ENCODE peak calls at places on chromosome 22, in six cellular contexts. L is Panc1; T is A549; W is left lung; D is CD8-positive, alpha-beta T cell; Q is GM23248. V is an unnamed sample. For H3K4me1, the result is how much of the 10 kb centered on the place peaks cover.

GRCh38 chr22:38657248-38657909 is 941 bp downstream of the CBY1 start:
- DNase-seq in L (no peak), T (peak), W (no peak), D (peak), Q (peak), V (peak)

GRCh38 chr22:28711820-28712777 is 29.5 kb downstream of the CHEK2 start:
- DNase-seq in L (no peak), T (peak), W (no peak), D (no peak), Q (peak), V (no peak)

GRCh38 chr22:43883012-43883661 is 8.7 kb downstream of the PNPLA5 start:
- DNase-seq in L (peak), T (peak), W (peak), D (peak), Q (peak), V (peak)

GRCh38 chr22:39253427-39254070 is 8.8 kb upstream of the PDGFB start:
- DNase-seq in L (peak), T (peak), W (no peak), D (peak), Q (peak), V (no peak)

GRCh38 chr22:38760477-38761201 is 4.8 kb upstream of the SUN2 start:
- DNase-seq in L (no peak), T (no peak), W (no peak), D (no peak), Q (peak), V (no peak)

GRCh38 chr22:38346506-38346905 is 29.3 kb upstream of the CSNK1E start:
- DNase-seq in L (no peak), T (no peak), W (no peak), D (no peak), Q (no peak), V (no peak)

GRCh38 chr22:24601217-24602104 is 1.5 kb upstream of the GGT1 start:
- DNase-seq in L (no peak), T (no peak), W (peak), D (no peak), Q (no peak), V (no peak)

GRCh38 chr22:17911887-17912286 is 112.5 kb downstream of the MICAL3 start:
- DNase-seq in L (no peak), T (no peak), W (no peak), D (no peak), Q (no peak), V (no peak)

GRCh38 chr22:45552580-45553332 is 50.1 kb downstream of the FBLN1 start:
- DNase-seq in L (no peak), T (no peak), W (no peak), D (no peak), Q (peak), V (no peak)

GRCh38 chr22:44049369-44050231 is 25.5 kb downstream of the PARVB start:
- DNase-seq in L (no peak), T (no peak), W (peak), D (no peak), Q (no peak), V (no peak)

GRCh38 chr22:49946612-49947295 is 13.8 kb upstream of the PIM3 start:
- DNase-seq in L (no peak), T (no peak), W (no peak), D (no peak), Q (no peak), V (no peak)

GRCh38 chr22:39960791-39961746 is 872 bp downstream of the TMA7B start:
- DNase-seq in L (no peak), T (no peak), W (no peak), D (peak), Q (peak), V (peak)

GRCh38 chr22:25903294-25903693 is 161.3 kb downstream of the MYO18B start:
- DNase-seq in L (no peak), T (no peak), W (no peak), D (no peak), Q (no peak), V (no peak)

GRCh38 chr22:30556388-30556787 is 9.8 kb upstream of the SEC14L6 start:
- DNase-seq in L (no peak), T (no peak), W (no peak), D (no peak), Q (no peak), V (no peak)

GRCh38 chr22:38348751-38349496 is 31.7 kb upstream of the CSNK1E start:
- DNase-seq in L (no peak), T (no peak), W (peak), D (no peak), Q (no peak), V (no peak)

GRCh38 chr22:50228366-50228765 is 16.5 kb downstream of the TUBGCP6 start:
- DNase-seq in L (no peak), T (no peak), W (no peak), D (no peak), Q (no peak), V (no peak)

GRCh38 chr22:30286813-30287625 is 2.3 kb downstream of the CASTOR1 start:
- DNase-seq in L (no peak), T (peak), W (peak), D (peak), Q (peak), V (peak)

GRCh38 chr22:30234786-30235470 is 11.6 kb downstream of the LIF start:
- DNase-seq in L (no peak), T (no peak), W (no peak), D (no peak), Q (no peak), V (no peak)

GRCh38 chr22:49018601-49019000 is 809.1 kb downstream of the BRD1 start:
- DNase-seq in L (no peak), T (no peak), W (no peak), D (no peak), Q (no peak), V (no peak)

GRCh38 chr22:39452740-39453040 is 4.1 kb upstream of the MGAT3 start:
- DNase-seq in L (no peak), T (no peak), W (no peak), D (no peak), Q (no peak), V (no peak)

GRCh38 chr22:31241936-31242335 is 29.8 kb downstream of the LIMK2 start:
- DNase-seq in L (no peak), T (no peak), W (no peak), D (no peak), Q (peak), V (no peak)

GRCh38 chr22:42630901-42631602 is 9.3 kb downstream of the ATP5MGL start:
- DNase-seq in L (no peak), T (no peak), W (no peak), D (no peak), Q (no peak), V (no peak)

GRCh38 chr22:50298937-50299656 is 8.3 kb downstream of the PLXNB2 start:
- DNase-seq in L (no peak), T (no peak), W (no peak), D (no peak), Q (peak), V (no peak)

DNA sequence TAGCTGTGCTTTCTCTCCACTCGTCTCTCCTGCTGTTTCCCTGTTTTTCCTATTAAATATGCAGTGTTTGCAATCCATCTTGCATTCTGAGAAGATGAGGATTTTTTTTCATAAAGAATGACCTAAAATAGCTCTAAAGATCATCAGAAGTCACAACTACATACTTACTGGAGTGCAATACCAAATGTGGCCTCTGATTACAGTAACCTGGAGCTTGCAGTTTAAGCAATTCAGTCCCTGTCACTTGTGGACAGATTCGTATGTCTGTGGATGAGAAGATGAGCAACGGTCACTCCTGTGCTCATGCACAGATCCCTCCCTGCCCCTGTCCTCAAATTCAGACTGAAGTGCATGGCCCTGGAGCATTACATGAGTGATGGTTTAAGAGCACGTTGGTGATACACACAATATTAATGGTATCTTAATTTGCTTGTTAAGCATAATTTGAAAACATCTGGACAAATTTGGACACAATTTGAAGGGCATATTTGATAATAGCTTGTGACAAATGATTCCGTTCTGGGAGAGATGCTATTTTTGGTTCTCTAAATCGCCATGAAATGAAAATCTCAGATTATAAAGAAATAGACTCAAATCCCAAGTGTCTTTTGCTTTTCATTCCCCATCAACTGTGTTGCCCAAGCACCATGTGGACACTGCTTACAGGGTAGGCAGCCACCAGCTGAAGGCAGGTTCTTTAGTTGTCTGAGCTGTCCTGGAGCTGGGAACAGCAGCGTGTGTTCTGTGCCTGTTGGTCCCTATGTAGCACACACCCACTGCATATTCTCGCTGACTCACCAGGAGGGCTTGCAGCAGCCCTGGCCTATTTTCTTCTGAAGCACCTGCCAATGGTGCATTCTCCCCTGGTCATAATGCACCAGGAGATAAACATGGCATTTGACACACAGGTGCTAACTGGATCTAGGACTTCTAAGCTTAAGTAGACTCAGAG is 32.6 kb upstream of the PRAME start:
- DNase-seq in L (no peak), T (no peak), W (no peak), D (no peak), Q (peak), V (no peak)
- H3K4me1 ChIP-seq in L (under half), T (under half), W (under half), D (under half), Q (under half), V (under half)

GRCh38 chr22:36456459-36456835 is 25.0 kb downstream of the TXN2 start:
- DNase-seq in L (no peak), T (no peak), W (no peak), D (no peak), Q (no peak), V (no peak)
- H3K27ac ChIP-seq in L (no peak), T (peak), W (peak), D (no peak), Q (no peak), V (no peak)

DNA sequence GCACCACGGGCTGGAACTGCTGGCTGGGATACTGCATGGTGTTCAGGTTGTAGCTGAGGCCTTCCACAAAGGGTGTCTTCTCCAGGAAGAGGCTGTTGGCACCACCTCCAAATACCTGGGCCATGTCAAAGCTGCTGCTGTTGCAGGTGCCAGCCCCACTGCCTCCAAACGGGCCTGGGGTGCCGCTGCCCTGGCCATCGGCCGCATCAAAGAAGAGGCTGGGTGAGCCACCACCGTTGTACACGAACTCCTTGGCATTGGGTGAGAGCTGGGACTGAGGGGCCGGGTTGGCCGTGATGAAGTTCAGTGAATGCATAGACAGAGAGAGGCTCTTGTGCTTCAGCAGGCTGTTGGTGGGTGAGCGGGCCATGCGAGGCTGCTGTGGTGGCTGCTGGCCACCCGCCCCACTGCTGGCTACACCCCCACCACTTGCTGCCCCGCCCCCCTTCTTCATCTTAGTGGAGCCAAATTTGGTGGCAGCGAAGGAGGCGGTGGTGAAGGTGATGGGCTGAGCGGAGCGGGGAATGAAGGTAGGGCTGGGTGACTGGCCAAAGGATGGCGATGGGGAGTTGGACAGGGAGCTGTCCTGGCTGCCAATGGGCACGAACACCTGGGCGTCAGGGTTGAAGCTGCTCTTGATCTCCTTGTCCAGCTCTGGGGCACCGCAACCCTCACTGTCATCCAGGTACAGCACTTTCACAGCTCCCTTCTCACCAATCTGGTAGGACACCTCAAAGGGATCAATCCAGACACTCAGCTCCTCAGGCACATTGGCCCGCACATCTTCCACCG is 10.1 kb downstream of the TOB2 start:
- DNase-seq in L (no peak), T (no peak), W (no peak), D (no peak), Q (no peak), V (no peak)
- H3K4me3 ChIP-seq in L (no peak), T (no peak), W (no peak), D (no peak), Q (no peak), V (no peak)

DNA sequence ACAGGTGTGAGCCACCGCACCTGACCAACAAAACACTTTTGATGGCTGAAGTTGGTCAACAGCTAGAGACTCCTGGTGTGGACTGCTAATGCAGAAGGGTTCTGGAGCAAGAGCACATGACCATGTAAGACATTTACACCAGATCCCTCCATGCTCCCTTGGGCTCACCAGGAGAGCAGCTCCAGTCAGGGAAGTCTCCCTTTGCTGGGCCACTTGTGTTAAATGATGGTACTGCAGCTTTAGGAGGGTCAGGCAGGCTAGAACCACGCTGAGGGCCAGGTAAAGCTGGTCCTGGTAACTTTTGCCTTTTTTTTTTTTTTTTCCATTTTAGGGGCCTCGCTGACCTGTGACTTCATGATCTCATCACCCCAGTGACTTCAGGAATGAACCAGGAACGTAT is 146.4 kb downstream of the FBXO7 start:
- DNase-seq in L (no peak), T (no peak), W (no peak), D (no peak), Q (no peak), V (no peak)
- H3K4me1 ChIP-seq in L (under half), T (under half), W (under half), D (under half), Q (under half), V (under half)

GRCh38 chr22:46622081-46622521 is 1.9 kb downstream of the GRAMD4 start:
- DNase-seq in L (no peak), T (no peak), W (peak), D (no peak), Q (no peak), V (no peak)
- H3K27ac ChIP-seq in L (no peak), T (no peak), W (no peak), D (no peak), Q (no peak), V (no peak)

V was measured in CD4-positive, alpha-beta memory T cell.